ENCODE peak calls at places on chromosomes 11 and 22, in six cellular contexts. P is A549, R is GM12891, E is heart left ventricle, X is sigmoid colon, J is spleen. K is an unnamed sample.

GRCh38 chr11:102924851-102925380 is 30.6 kb downstream of the MMP13 start:
- DNase-seq in J (no peak), X (no peak), R (no peak), E (no peak), P (no peak), K (no peak)

GRCh38 chr22:19688301-19689290 is 25.7 kb upstream of the SEPTIN5 start:
- DNase-seq in R (no peak), X (no peak), P (no peak), E (no peak), J (peak; percentile 77), K (no peak)

GRCh38 chr22:42270512-42271190 is at the start of gene TCF20:
- DNase-seq in J (peak; percentile 95), X (peak; percentile 86), E (peak; percentile 85), P (peak; percentile 74), R (peak; percentile 96), K (peak; percentile 88)

GRCh38 chr11:14357843-14358728 is 897 bp downstream of the RRAS2 start:
- DNase-seq in J (peak; percentile 86), E (peak; percentile 44), R (peak; percentile 32), P (peak; percentile 58), X (peak; percentile 73), K (peak; percentile 55)

GRCh38 chr11:65791719-65792213 is 4.9 kb downstream of the OVOL1 start:
- DNase-seq in P (no peak), J (peak; percentile 91), R (peak; percentile 81), X (no peak), E (no peak), K (no peak)

GRCh38 chr11:134677338-134677948 is 265.4 kb upstream of the B3GAT1 start:
- DNase-seq in R (no peak), X (peak; percentile 46), J (peak; percentile 40), E (no peak), P (no peak), K (no peak)

GRCh38 chr11:27305751-27306150 is 57.3 kb downstream of the CCDC34 start:
- DNase-seq in X (no peak), R (no peak), E (no peak), P (no peak), J (no peak), K (no peak)

GRCh38 chr11:33018005-33018404 is 2.3 kb downstream of the DEPDC7 start:
- DNase-seq in J (no peak), R (no peak), E (no peak), X (no peak), P (no peak), K (no peak)

GRCh38 chr11:75474878-75475766 is 42.1 kb upstream of the KLHL35 start:
- DNase-seq in J (peak; percentile 87), E (peak; percentile 63), R (peak; percentile 67), X (no peak), P (no peak), K (peak; percentile 79)

GRCh38 chr22:29004647-29005371 is 56.8 kb downstream of the C22orf31 start:
- DNase-seq in X (no peak), J (no peak), P (no peak), E (peak; percentile 35), R (no peak), K (peak; percentile 9)

GRCh38 chr11:83836883-83837654 is 550.9 kb upstream of the CCDC90B start:
- DNase-seq in J (no peak), R (peak; percentile 32), P (peak; percentile 57), E (peak; percentile 9), X (peak; percentile 73), K (peak; percentile 44)

GRCh38 chr11:61629082-61629481 is 48.2 kb upstream of the SYT7 start:
- DNase-seq in J (no peak), R (no peak), P (no peak), X (no peak), E (no peak), K (no peak)

DNA sequence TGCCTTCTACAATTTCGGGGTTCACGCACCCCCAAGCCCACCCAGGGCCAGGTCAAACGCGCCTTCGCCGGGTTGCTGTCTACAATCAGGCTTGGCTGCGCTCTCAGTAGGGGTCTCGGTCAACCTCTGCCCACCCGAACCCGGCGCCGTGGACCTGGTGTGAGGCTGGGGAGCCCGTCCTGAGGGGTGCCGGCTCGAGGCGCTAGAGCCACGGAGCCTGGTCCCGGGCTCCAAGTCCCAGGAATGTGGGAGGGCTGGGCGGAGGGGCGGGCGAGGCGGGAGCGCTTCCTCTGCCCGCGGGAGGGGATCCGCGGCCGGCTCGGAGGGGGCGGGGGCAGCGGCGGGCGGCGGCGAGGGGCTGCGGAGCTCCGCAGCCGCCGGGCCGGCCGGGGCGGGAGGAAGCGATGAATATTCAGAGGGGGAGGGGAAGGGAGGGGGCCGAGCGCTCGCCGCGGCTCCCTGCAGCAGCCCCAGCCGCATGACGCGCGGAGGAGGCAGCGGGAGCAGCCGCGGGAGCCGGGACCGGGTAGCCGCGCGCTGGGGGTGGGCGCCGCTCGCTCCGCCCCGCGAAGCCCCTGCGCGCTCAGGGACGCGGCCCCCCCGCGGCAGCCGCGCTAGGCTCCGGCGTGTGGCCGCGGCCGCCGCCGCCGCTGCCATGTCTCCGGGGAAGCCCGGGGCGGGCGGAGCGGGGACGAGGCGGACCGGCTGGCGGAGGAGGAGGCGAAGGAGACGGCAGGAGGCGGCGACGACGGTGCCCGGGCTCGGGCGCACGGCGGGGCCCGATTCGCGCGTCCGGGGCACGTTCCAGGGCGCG is at the start of gene PTPRJ:
- DNase-seq in X (peak; percentile 75), J (peak; percentile 93), R (peak; percentile 70), P (peak; percentile 73), E (peak; percentile 58), K (peak; percentile 77)
- TF ChIP-seq POLR2A in X (no peak), J (no peak), R (no peak), P (peak; percentile 40), E (no peak), K (no peak)

GRCh38 chr22:50545522-50546325 is at the start of gene KLHDC7B:
- DNase-seq in J (peak; percentile 79), R (no peak), P (no peak), X (no peak), E (no peak), K (peak; percentile 72)
- TF ChIP-seq POLR2A in J (no peak), R (no peak), P (no peak), X (no peak), E (no peak), K (no peak)

DNA sequence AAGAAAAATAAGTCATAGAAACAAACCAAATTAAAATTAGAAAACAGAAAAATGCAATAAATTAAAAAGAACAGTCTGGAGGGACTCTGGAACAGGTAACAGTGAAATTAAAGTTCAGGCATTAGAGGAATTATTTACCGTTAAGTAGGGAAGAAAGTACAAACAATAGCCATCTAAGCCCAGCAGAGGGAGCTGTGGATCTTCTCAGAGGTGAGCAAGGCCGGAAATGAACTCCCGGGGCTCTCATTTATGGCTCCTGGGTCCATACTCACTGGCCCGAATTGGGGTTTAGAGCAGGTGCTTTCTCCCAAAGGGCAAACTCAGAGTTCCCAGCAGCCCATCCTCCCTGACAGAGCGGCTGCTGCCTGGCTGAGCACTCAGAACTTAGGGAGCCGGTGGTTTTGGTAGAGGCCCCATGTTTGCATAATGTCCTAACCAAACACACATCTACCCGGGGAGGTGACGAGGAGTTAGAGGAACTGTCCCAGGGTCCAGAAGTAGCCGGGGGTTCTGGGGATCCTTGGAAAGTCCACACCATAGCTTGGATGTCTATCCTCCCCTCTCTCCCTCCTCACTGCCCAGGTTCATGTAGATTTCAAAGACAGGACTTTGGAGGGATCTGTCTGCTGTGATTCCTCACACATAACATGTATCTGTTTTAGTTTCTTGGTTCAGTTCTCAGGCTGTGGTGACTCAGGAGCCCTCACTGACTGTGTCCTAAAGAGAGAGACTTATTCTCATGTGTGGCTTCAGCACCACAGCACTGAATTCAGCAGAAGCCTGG is 87.7 kb upstream of the VPREB1 start:
- DNase-seq in X (no peak), R (peak; percentile 44), E (peak; percentile 20), P (peak; percentile 64), J (peak; percentile 82), K (peak; percentile 66)
- TF ChIP-seq POLR2A in X (no peak), R (peak; percentile 39), E (no peak), P (no peak), J (no peak), K (no peak)

DNA sequence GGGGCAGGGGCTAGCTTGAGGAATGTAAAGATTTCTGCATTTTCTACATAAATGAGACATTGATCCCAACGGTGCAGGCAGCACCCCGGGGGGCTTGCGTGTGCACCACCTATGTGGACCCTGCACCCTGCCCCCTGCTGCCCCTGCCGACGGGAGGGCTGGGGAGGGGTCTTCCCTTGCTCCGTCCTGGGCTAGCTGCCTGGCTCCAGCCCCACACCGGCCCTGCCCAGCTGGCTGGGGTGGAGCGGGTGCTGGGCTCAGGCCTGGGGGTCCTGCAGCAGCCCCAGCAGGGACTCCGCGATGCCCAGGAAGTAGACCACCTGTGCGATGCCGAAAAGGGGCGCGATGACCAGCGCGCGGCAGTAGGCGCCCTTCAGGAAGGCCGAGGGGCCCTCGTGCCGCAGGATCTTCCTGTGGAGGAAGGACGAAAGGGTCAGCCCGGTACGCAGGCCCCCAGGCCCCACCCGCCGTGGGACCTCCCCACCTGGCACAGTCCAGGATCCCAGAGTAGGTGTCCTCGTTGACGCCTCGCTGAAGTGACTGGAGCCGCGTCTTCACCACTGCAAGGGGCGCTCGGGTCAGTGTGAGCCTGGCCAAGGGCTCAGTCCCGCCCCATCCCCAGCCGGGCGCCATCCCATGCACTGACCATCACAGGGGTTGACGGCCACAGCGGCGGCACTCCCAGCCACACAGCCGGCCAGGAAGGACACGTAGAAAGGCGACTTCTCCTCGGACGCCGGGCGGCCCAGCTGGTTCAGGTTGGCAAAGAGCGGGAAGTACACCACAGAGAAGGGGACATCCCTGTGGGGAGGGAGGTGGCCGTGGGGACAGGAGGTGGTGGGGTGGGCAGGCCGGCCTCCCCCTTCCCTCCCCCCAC is 2.0 kb upstream of the CEND1 start:
- DNase-seq in E (no peak), R (no peak), P (no peak), X (no peak), J (peak; percentile 74), K (no peak)
- TF ChIP-seq POLR2A in E (no peak), R (no peak), P (no peak), X (no peak), J (no peak), K (no peak)